ENCODE peak calls at places on chromosomes 6 and 20, in nine cellular contexts. Q is astrocyte of the cerebellum, Y is lower lobe of right lung, N is pancreas, B is BE2C, O is mucosa of descending colon, K is lower leg skin, A is adrenal gland, G is right lobe of liver. M is an unnamed sample.

GRCh38 chr6:27312146-27312949 is at the start of gene POM121L2:
- DNase-seq in A (peak), B (peak), K (no peak), O (peak), Q (no peak), G (peak), N (peak), Y (peak), M (peak)

GRCh38 chr6:44126320-44127149 is 717 bp downstream of the MRPL14 start:
- DNase-seq in O (peak), G (peak), A (peak), N (peak), B (peak), Y (peak), K (peak), Q (peak), M (peak)

GRCh38 chr6:168061269-168062210 is 17.5 kb downstream of the FRMD1 start:
- DNase-seq in O (peak), K (no peak), N (no peak), B (no peak), G (no peak), Y (no peak), A (no peak), Q (no peak), M (no peak)

GRCh38 chr6:7146079-7146828 is 38.5 kb downstream of the RREB1 start:
- DNase-seq in A (peak), N (peak), B (no peak), Y (peak), G (no peak), Q (no peak), K (peak), O (peak), M (no peak)

GRCh38 chr20:23417861-23418260 is 3.4 kb downstream of the NAPB start:
- DNase-seq in B (no peak), Y (no peak), Q (no peak), O (no peak), N (no peak), A (no peak), G (no peak), K (no peak), M (no peak)

GRCh38 chr6:34240329-34241248 is 3.9 kb downstream of the HMGA1 start:
- DNase-seq in B (no peak), Y (peak), N (no peak), A (peak), G (peak), Q (no peak), O (no peak), K (peak), M (no peak)

GRCh38 chr6:138546733-138547185 is 47.5 kb upstream of the NHSL1 start:
- DNase-seq in K (no peak), A (peak), B (no peak), Q (peak), G (no peak), O (no peak), Y (no peak), N (no peak), M (peak)

GRCh38 chr6:20160541-20161283 is 51.6 kb downstream of the MBOAT1 start:
- DNase-seq in N (no peak), B (no peak), Y (no peak), Q (no peak), G (no peak), K (no peak), A (no peak), O (no peak), M (no peak)

GRCh38 chr20:57006411-57007170 is 259.9 kb downstream of the BMP7 start:
- DNase-seq in N (no peak), G (no peak), K (no peak), O (no peak), Q (no peak), Y (no peak), B (no peak), A (no peak), M (no peak)

GRCh38 chr6:1015819-1016218 is 296.1 kb upstream of the FOXQ1 start:
- DNase-seq in Y (no peak), Q (no peak), O (no peak), K (no peak), B (no peak), N (no peak), G (no peak), A (no peak), M (no peak)

GRCh38 chr6:146857180-146857959 is 258.6 kb downstream of the ADGB start:
- DNase-seq in G (peak), Q (peak), A (peak), Y (peak), O (peak), K (peak), N (peak), B (peak), M (peak)

GRCh38 chr6:28981391-28981832 is 23.7 kb downstream of the ZNF311 start:
- DNase-seq in G (peak), A (peak), Q (peak), B (peak), O (peak), N (peak), K (no peak), Y (no peak), M (peak)

GRCh38 chr20:53914091-53914860 is 156.1 kb downstream of the BCAS1 start:
- DNase-seq in G (peak), N (no peak), B (no peak), Y (no peak), A (no peak), K (peak), Q (no peak), O (no peak), M (no peak)
- TF ChIP-seq CTCF in G (no peak), N (no peak), B (no peak), Y (no peak), A (no peak), K (no peak), Q (no peak), O (no peak), M (no peak)

GRCh38 chr6:118505656-118506055 is 42.4 kb upstream of the PLN start:
- DNase-seq in G (no peak), K (no peak), N (no peak), O (no peak), B (no peak), Q (no peak), A (no peak), Y (no peak), M (no peak)

GRCh38 chr6:118506071-118506638 is 41.9 kb upstream of the PLN start:
- DNase-seq in G (no peak), B (no peak), K (no peak), Y (no peak), O (no peak), A (no peak), Q (no peak), N (no peak), M (no peak)

GRCh38 chr6:118507636-118508035 is 40.5 kb upstream of the PLN start:
- DNase-seq in Y (no peak), O (no peak), G (no peak), Q (no peak), N (no peak), B (no peak), A (no peak), K (no peak), M (no peak)

GRCh38 chr6:118511930-118512715 is 36.0 kb upstream of the PLN start:
- DNase-seq in B (no peak), G (no peak), N (no peak), K (no peak), Q (no peak), Y (no peak), A (no peak), O (no peak), M (no peak)

GRCh38 chr6:118509009-118509617 is 39.0 kb upstream of the PLN start:
- DNase-seq in N (no peak), K (no peak), G (no peak), Q (peak), Y (no peak), B (peak), A (no peak), O (no peak), M (no peak)
- TF ChIP-seq CTCF in N (peak), K (no peak), G (peak), Q (peak), Y (peak), B (peak), A (peak), O (no peak), M (no peak)

GRCh38 chr6:41635365-41635764 is 2.9 kb upstream of the MDFI start:
- DNase-seq in Q (no peak), A (no peak), Y (peak), O (no peak), N (no peak), G (no peak), B (no peak), K (no peak), M (no peak)

GRCh38 chr6:41638002-41638800 is at the start of gene MDFI:
- DNase-seq in Y (no peak), N (no peak), Q (no peak), G (no peak), O (no peak), A (no peak), B (no peak), K (no peak), M (peak)

GRCh38 chr6:41638801-41639555 is 710 bp downstream of the MDFI start:
- DNase-seq in A (no peak), G (no peak), K (no peak), B (no peak), N (no peak), Q (peak), Y (peak), O (no peak), M (peak)

GRCh38 chr6:41636803-41637178 is 1.5 kb upstream of the MDFI start:
- DNase-seq in Q (no peak), G (no peak), B (no peak), K (peak), Y (peak), N (peak), A (peak), O (peak), M (peak)

DNA sequence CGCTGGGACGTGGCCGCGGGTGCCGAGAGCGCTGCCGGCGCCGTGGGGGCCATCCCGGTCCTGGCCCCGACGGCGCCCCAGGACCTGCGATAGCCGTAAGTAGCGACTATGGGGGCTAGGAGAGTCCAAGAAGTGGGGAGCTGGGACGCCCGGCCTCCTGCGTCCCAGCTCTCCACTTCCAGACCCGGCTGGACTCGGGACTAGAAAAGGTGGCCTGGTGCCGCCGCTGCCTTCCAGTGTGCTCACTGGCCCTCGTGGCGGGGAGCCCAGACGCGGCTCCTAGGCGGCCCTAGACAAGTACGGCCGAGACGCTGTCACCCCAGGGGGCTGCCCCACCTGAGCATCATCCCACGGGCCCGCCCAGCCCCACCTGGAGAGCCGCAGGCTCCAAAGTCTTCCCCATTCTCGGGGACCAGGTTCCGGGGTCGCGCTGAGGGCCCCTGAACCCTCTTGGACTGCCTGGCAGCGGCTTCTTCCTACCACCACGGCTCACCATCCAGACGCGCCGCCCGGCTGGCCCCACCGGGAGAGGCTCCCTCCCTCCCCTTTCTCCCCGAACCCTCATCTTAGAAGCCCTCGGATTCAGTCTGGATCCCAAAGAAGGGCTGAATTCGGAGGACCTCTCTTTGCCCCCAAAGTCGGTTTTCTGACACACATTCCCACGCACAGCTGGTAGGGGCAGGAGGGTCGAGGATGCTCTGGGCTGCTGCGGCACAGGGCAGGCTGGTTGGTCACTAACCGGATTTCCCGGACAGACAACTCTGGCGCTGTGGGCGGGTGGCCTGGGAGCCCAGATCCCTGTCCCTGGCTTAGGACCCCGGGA is 878 bp upstream of the MDFI start:
- DNase-seq in O (no peak), B (no peak), Y (peak), G (no peak), A (no peak), K (no peak), N (no peak), Q (no peak), M (peak)
- TF ChIP-seq CTCF in O (no peak), B (no peak), Y (no peak), G (no peak), A (no peak), K (no peak), N (no peak), Q (no peak), M (no peak)

GRCh38 chr6:89154131-89154530 is 8.3 kb downstream of the PM20D2 start:
- DNase-seq in O (no peak), Q (no peak), Y (no peak), A (no peak), K (no peak), N (no peak), B (no peak), G (no peak), M (no peak)
- TF ChIP-seq CTCF in O (no peak), Q (no peak), Y (no peak), A (no peak), K (no peak), N (no peak), B (no peak), G (no peak), M (no peak)

GRCh38 chr20:13487202-13487601 is 151.5 kb downstream of the TASP1 start:
- DNase-seq in Q (no peak), A (no peak), O (no peak), K (no peak), N (no peak), G (no peak), Y (no peak), B (no peak), M (no peak)

GRCh38 chr20:13493143-13493542 is 145.6 kb downstream of the TASP1 start:
- DNase-seq in K (no peak), O (no peak), Y (no peak), G (no peak), N (no peak), Q (no peak), A (no peak), B (no peak), M (no peak)

GRCh38 chr20:13494019-13494418 is 144.7 kb downstream of the TASP1 start:
- DNase-seq in N (no peak), B (no peak), K (no peak), G (no peak), Q (no peak), A (no peak), Y (no peak), O (no peak), M (no peak)

GRCh38 chr20:13486694-13487093 is 152.0 kb downstream of the TASP1 start:
- DNase-seq in A (no peak), Y (no peak), K (no peak), N (no peak), Q (no peak), G (no peak), O (no peak), B (no peak), M (no peak)

GRCh38 chr20:13492001-13492480 is 146.7 kb downstream of the TASP1 start:
- DNase-seq in A (no peak), N (no peak), O (no peak), Y (no peak), G (no peak), B (no peak), K (no peak), Q (peak), M (peak)
- TF ChIP-seq CTCF in A (no peak), N (no peak), O (no peak), Y (no peak), G (peak), B (no peak), K (no peak), Q (peak), M (no peak)

GRCh38 chr6:132832891-132833290 is 18.5 kb downstream of the RPS12 start:
- DNase-seq in Q (no peak), A (no peak), B (no peak), N (no peak), K (no peak), Y (no peak), O (no peak), G (no peak), M (no peak)

GRCh38 chr6:132830236-132830799 is 15.9 kb downstream of the RPS12 start:
- DNase-seq in O (no peak), G (no peak), Q (peak), B (peak), K (no peak), N (no peak), A (no peak), Y (no peak), M (no peak)
- TF ChIP-seq CTCF in O (no peak), G (peak), Q (peak), B (peak), K (no peak), N (peak), A (peak), Y (peak), M (peak)